ENCODE peak calls at places on chromosomes 4 and X, in eight cellular contexts. T is CD4-positive, alpha-beta T cell; K is HCT116; I is breast epithelium; P is GM12865; N is stimulated activated CD8-positive, alpha-beta memory T cell treated with anti-CD3 and anti-CD28 coated beads, Interleukin-7, amount 100 ng/mL, for 1 hour; V is endothelial cell of umbilical vein; G is HCEC 1CT. S is an unnamed sample.

GRCh38 chr4:151147000-151147399 is 47.6 kb downstream of the RPS3A start:
- DNase-seq in T (no peak), G (no peak), P (no peak), K (no peak), V (no peak), I (no peak), N (no peak), S (no peak)

GRCh38 chr4:47662975-47663374 is 174.9 kb downstream of the CORIN start:
- DNase-seq in P (peak), V (no peak), N (no peak), I (no peak), T (no peak), G (peak), K (peak), S (no peak)

GRCh38 chr4:161256716-161257115 is 907.1 kb downstream of the FSTL5 start:
- DNase-seq in T (no peak), K (peak), G (peak), V (peak), P (peak), N (no peak), I (no peak), S (no peak)

GRCh38 chrX:150365953-150366911 is 3.1 kb downstream of the MAMLD1 start:
- DNase-seq in G (peak), N (no peak), K (no peak), T (no peak), I (peak), P (no peak), V (peak), S (peak)

GRCh38 chr4:175405961-175406360 is 406.1 kb downstream of the GPM6A start:
- DNase-seq in P (no peak), V (no peak), K (no peak), N (no peak), G (no peak), T (no peak), I (no peak), S (no peak)

GRCh38 chr4:1752284-1753041 is 31.1 kb downstream of the TACC3 start:
- DNase-seq in V (peak), T (no peak), I (no peak), K (no peak), G (no peak), N (no peak), P (peak), S (no peak)

GRCh38 chr4:152168960-152169616 is 366.8 kb downstream of the FBXW7 start:
- DNase-seq in P (no peak), K (no peak), T (no peak), I (no peak), N (no peak), V (no peak), G (no peak), S (no peak)

GRCh38 chr4:86685401-86685800 is 91.3 kb downstream of the PTPN13 start:
- DNase-seq in V (peak), K (no peak), G (no peak), P (no peak), N (no peak), I (no peak), T (no peak), S (peak)

GRCh38 chr4:140943486-140943885 is 187.3 kb upstream of the TBC1D9 start:
- DNase-seq in I (no peak), K (no peak), V (no peak), G (peak), P (no peak), T (no peak), N (no peak), S (peak)

GRCh38 chr4:151485541-151486131 is 76.7 kb downstream of the FHIP1A start:
- DNase-seq in T (no peak), K (no peak), V (no peak), I (no peak), P (no peak), G (no peak), N (no peak), S (no peak)

GRCh38 chr4:187961961-187962360 is 33.6 kb upstream of the ZFP42 start:
- DNase-seq in N (no peak), P (no peak), K (no peak), V (no peak), T (no peak), G (no peak), I (no peak), S (no peak)

GRCh38 chr4:77818077-77818666 is 996 bp downstream of the CNOT6L start:
- DNase-seq in I (peak), P (peak), G (peak), V (peak), T (peak), K (peak), N (peak), S (peak)

GRCh38 chr4:954211-955020 is 19.0 kb downstream of the DGKQ start:
- DNase-seq in N (no peak), T (no peak), I (no peak), V (no peak), K (no peak), G (no peak), P (no peak), S (no peak)

GRCh38 chr4:153573881-153574807 is 108.0 kb downstream of the TMEM131L start:
- DNase-seq in K (peak), V (peak), P (peak), G (peak), N (peak), T (peak), I (no peak), S (peak)

GRCh38 chr4:104966349-104967033 is 180.2 kb upstream of the TET2 start:
- DNase-seq in G (no peak), T (no peak), V (no peak), N (no peak), P (peak), I (no peak), K (no peak), S (no peak)

GRCh38 chr4:146398404-146398803 is 123.3 kb downstream of the SLC10A7 start:
- DNase-seq in T (no peak), G (no peak), I (no peak), N (no peak), V (no peak), K (no peak), P (no peak), S (peak)

GRCh38 chr4:92270908-92271307 is 32.9 kb upstream of the GRID2 start:
- DNase-seq in T (no peak), P (no peak), G (peak), K (peak), N (no peak), I (no peak), V (no peak), S (no peak)

GRCh38 chrX:153778684-153779101 is 2.1 kb upstream of the SRPK3 start:
- DNase-seq in V (no peak), P (no peak), T (no peak), N (no peak), K (no peak), I (no peak), G (no peak), S (no peak)

GRCh38 chr4:113584407-113585150 is 177.0 kb downstream of the CAMK2D start:
- DNase-seq in I (no peak), T (no peak), N (no peak), P (no peak), G (peak), V (peak), K (peak), S (peak)

GRCh38 chr4:110005461-110006056 is 92.9 kb downstream of the EGF start:
- DNase-seq in G (peak), K (peak), V (peak), P (peak), T (no peak), N (no peak), I (no peak), S (peak)

GRCh38 chr4:73985528-73985852 is 2.5 kb downstream of the PPBP start:
- DNase-seq in V (no peak), K (no peak), G (no peak), P (no peak), T (no peak), N (no peak), I (no peak), S (no peak)

GRCh38 chrX:40156472-40157227 is 58.9 kb upstream of the BCOR start:
- DNase-seq in K (no peak), G (no peak), T (no peak), N (no peak), P (no peak), I (no peak), V (no peak), S (no peak)

GRCh38 chrX:39212456-39212855 is 411.2 kb downstream of the MID1IP1 start:
- DNase-seq in N (no peak), V (no peak), G (no peak), P (no peak), I (no peak), T (peak), K (no peak), S (no peak)

GRCh38 chr4:186266699-186267467 is 894 bp downstream of the F11 start:
- DNase-seq in N (no peak), T (no peak), K (no peak), I (no peak), G (no peak), P (no peak), V (no peak), S (peak)

GRCh38 chr4:13766722-13767495 is 139.4 kb upstream of the BOD1L1 start:
- DNase-seq in N (no peak), G (no peak), V (no peak), P (no peak), K (no peak), I (no peak), T (no peak), S (no peak)

GRCh38 chr4:76197971-76198410 is 15.6 kb downstream of the SCARB2 start:
- DNase-seq in T (no peak), P (peak), K (no peak), G (peak), V (no peak), N (no peak), I (no peak), S (peak)

GRCh38 chr4:72513227-72513626 is 55.8 kb downstream of the ADAMTS3 start:
- DNase-seq in I (no peak), V (no peak), G (no peak), T (no peak), N (no peak), K (no peak), P (no peak), S (no peak)

GRCh38 chr4:124322234-124322831 is 390.2 kb downstream of the ANKRD50 start:
- DNase-seq in G (peak), P (peak), N (no peak), I (no peak), T (no peak), K (peak), V (peak), S (peak)

GRCh38 chr4:106502106-106502699 is 133.6 kb upstream of the GIMD1 start:
- DNase-seq in K (peak), I (peak), P (peak), G (peak), T (no peak), N (peak), V (peak), S (peak)

GRCh38 chrX:134636859-134637258 is 21.4 kb downstream of the PLAC1 start:
- DNase-seq in G (no peak), P (no peak), N (no peak), T (no peak), K (no peak), I (no peak), V (no peak), S (peak)

GRCh38 chrX:100658936-100659335 is 14.9 kb downstream of the SRPX2 start:
- DNase-seq in P (no peak), K (no peak), I (no peak), T (no peak), G (no peak), N (no peak), V (peak), S (no peak)

S was measured in GM03348.